ENCODE peak calls at places on chromosomes 7 and 10, in nine cellular contexts. O is endodermal cell, X is PC-9, N is sigmoid colon, B is psoas muscle, U is HepG2, E is kidney epithelial cell, Z is glutamatergic neuron, A is lower lobe of right lung. L is an unnamed sample.

GRCh38 chr7:99864041-99864440 is 12.8 kb downstream of the OR2AE1 start:
- DNase-seq in U (no peak), N (no peak), Z (no peak), B (no peak), A (no peak), E (no peak), O (no peak), X (no peak), L (no peak)

GRCh38 chr10:6755891-6756460 is 175.9 kb upstream of the PRKCQ start:
- DNase-seq in Z (no peak), U (no peak), O (no peak), X (no peak), A (no peak), E (no peak), N (no peak), B (no peak), L (no peak)

GRCh38 chr7:158828343-158829020 is 827 bp downstream of the ESYT2 start:
- DNase-seq in X (no peak), A (peak), O (peak), B (peak), N (peak), E (no peak), Z (peak), U (no peak), L (peak)

GRCh38 chr7:143434660-143435059 is 8.6 kb upstream of the TAS2R60 start:
- DNase-seq in O (no peak), Z (no peak), U (no peak), B (peak), N (no peak), X (no peak), E (no peak), A (no peak), L (no peak)

GRCh38 chr10:133109736-133110532 is 22.2 kb downstream of the ADGRA1 start:
- DNase-seq in E (no peak), O (no peak), B (peak), X (no peak), A (peak), U (no peak), Z (no peak), N (no peak), L (no peak)

GRCh38 chr10:70268376-70268775 is 15.4 kb downstream of the NPFFR1 start:
- DNase-seq in U (no peak), E (no peak), N (no peak), B (no peak), A (no peak), X (no peak), Z (no peak), O (no peak), L (no peak)

GRCh38 chr10:107889101-107889500 is 724.6 kb upstream of the SORCS1 start:
- DNase-seq in A (no peak), X (no peak), U (no peak), Z (no peak), B (no peak), O (no peak), N (no peak), E (no peak), L (no peak)

GRCh38 chr10:62077330-62078015 is 176.0 kb downstream of the ARID5B start:
- DNase-seq in Z (no peak), A (no peak), N (no peak), O (no peak), X (no peak), E (no peak), U (no peak), B (no peak), L (no peak)

GRCh38 chr10:88091490-88092061 is 228.2 kb downstream of the PTEN start:
- DNase-seq in A (peak), X (peak), B (no peak), O (no peak), Z (no peak), E (no peak), N (no peak), U (no peak), L (no peak)
- TF ChIP-seq CTCF in A (no peak), X (no peak), B (no peak), O (no peak), Z (no peak), E (no peak), N (no peak), U (no peak), L (no peak)

DNA sequence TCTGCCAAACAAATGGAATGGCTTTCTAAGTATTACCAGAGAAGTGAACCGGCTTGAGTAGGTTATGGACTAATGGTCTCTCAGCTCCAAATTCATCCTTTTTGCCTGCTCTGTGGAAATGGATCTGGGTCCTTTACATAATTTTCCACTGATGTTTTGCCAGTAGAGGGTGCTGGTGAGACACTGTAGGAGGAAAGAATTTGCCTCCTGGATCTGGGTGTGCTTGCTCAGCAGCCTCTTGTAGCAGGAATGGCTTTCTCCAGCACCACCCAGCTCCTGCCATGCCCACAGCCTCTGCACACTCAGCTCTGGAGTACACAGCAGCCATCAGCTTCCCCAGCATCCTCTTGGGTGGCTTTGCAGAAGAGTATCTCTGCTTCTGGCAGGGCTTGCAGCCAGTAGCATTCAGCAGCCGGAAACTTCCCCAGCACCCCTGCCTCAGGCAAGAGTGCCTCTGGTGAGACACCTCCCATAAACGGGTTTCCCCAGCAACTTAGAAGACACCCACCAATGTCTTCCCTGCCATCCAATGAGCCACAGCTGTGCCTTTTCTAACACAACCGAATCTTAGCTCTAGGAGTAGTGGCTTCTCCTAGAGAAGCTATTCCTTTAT is 235.0 kb upstream of the PLPP4 start:
- DNase-seq in O (peak), N (no peak), B (no peak), E (peak), A (no peak), X (peak), U (peak), Z (peak), L (no peak)
- TF ChIP-seq CTCF in O (peak), N (no peak), B (no peak), E (peak), A (peak), X (peak), U (peak), Z (peak), L (no peak)

GRCh38 chr10:52889611-52890010 is 117.0 kb upstream of the MBL2 start:
- DNase-seq in B (no peak), X (no peak), N (no peak), E (no peak), A (no peak), Z (no peak), O (no peak), U (no peak), L (no peak)

GRCh38 chr10:52879181-52879607 is 106.6 kb upstream of the MBL2 start:
- DNase-seq in N (no peak), Z (no peak), X (no peak), A (no peak), O (no peak), U (no peak), E (peak), B (no peak), L (no peak)

GRCh38 chr10:52879651-52880050 is 107.1 kb upstream of the MBL2 start:
- DNase-seq in A (no peak), O (no peak), X (no peak), E (no peak), Z (no peak), B (no peak), U (no peak), N (no peak), L (no peak)

GRCh38 chr10:52883996-52884871 is 111.7 kb upstream of the MBL2 start:
- DNase-seq in U (peak), E (peak), X (peak), N (no peak), A (no peak), B (no peak), Z (peak), O (peak), L (no peak)
- TF ChIP-seq CTCF in U (peak), E (peak), X (peak), N (peak), A (peak), B (peak), Z (peak), O (peak), L (peak)

DNA sequence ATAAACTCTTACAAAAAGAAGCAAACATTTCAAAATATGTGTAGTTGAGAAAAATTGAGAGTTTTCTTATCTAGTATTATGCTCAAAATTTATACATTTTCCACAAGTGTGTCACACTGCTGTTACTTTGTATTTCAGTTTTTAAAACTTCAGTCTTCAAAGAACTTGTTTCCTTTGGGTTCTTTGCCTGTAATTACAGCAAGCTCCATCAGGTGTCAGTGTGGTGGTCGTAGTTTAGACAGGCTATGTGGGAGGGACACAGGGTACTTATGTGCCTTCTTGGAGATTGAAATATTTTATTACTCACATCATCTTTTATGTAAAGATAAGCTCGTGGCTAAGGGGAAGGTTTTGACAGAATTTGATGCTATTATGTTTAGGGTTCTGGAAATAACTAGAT is 360.5 kb downstream of the FGFR2 start:
- DNase-seq in X (no peak), N (no peak), O (no peak), A (no peak), Z (no peak), B (no peak), U (no peak), E (no peak), L (no peak)
- TF ChIP-seq CTCF in X (no peak), N (no peak), O (peak), A (no peak), Z (peak), B (no peak), U (no peak), E (no peak), L (no peak)

DNA sequence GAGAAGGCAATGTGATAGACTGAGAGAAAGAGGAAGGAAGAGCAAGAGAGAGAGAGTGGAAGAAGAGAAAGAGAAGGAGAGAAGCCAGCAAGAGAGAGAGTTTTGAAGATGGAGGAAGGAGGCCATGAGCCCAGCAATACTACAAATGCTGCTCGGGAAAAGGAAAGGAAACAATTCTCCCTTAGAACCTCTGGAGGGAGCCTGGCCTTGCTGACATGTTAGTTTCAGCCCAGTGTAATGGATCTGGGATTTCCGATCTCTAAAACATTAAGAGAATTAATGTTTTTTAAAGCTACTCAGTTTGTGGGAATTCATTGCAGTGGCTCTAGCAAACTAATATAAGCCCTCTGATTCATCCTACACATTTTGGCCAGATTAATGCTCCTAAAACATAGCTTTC is 206.8 kb upstream of the MTPN start:
- DNase-seq in X (no peak), A (no peak), U (no peak), O (no peak), E (no peak), Z (no peak), N (no peak), B (no peak), L (no peak)
- TF ChIP-seq CTCF in X (no peak), A (no peak), U (no peak), O (peak), E (peak), Z (no peak), N (no peak), B (no peak), L (no peak)

GRCh38 chr10:102121739-102122372 is 1.7 kb upstream of the LDB1 start:
- DNase-seq in A (no peak), Z (no peak), N (peak), O (peak), X (no peak), U (no peak), B (no peak), E (no peak), L (peak)

GRCh38 chr10:102118867-102119266 is 1.3 kb downstream of the LDB1 start:
- DNase-seq in A (peak), X (no peak), B (no peak), E (no peak), O (peak), Z (no peak), U (no peak), N (peak), L (peak)

GRCh38 chr10:102119417-102120141 is 589 bp downstream of the LDB1 start:
- DNase-seq in B (peak), X (no peak), Z (no peak), N (peak), U (no peak), A (peak), E (no peak), O (peak), L (peak)

GRCh38 chr10:102120987-102121738 is 995 bp upstream of the LDB1 start:
- DNase-seq in B (peak), Z (peak), X (no peak), E (no peak), O (peak), N (peak), A (peak), U (no peak), L (peak)

DNA sequence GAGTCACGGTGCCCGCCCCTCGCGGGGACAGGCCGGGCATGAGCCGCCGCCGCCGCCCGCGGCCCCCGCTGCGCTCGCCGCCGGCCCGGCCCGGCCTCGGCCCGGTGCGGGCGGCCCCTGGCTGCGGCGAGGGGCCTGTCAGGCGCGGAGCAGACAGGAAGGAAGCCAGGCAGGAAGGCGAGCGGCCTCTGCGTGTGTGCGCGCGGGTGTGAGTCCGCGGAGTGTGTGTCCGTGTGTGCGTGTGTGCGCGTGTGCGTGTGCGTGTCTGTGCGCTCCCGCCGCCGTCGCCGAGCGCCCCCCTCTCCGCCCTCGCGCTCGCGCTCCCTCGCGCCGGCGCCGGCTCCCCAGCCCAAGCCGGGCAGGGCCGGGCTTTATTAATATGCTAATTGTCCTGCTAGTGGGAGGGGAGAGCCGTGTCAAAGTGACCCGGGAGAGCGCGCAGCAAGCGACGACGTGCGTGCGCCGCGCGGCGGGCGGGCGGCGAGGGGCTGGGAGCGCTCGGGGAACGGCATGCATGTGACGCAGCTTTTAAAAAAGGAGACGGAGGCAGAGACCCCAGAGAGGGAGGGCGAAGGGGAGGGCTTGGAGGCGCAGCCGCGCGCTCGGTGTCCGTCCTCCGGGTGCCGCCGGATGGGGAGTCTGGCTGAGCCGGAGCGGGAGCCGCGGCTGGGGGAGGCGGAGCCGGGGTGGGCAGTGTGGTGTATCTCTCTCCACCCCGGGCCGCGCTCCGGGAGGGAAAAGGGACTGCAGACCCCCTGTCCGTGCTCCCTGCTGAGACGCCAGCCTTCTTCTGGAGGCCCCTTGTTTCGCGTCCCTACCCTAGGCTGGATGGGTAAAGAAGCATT is at the start of gene LDB1:
- DNase-seq in X (peak), Z (peak), B (peak), U (peak), N (peak), A (peak), E (no peak), O (peak), L (peak)
- TF ChIP-seq CTCF in X (no peak), Z (no peak), B (peak), U (peak), N (no peak), A (no peak), E (no peak), O (peak), L (no peak)

GRCh38 chr10:86648706-86649426 is 5.5 kb upstream of the OPN4 start:
- DNase-seq in B (peak), Z (no peak), E (no peak), N (peak), A (no peak), U (no peak), X (peak), O (peak), L (peak)

GRCh38 chr10:86646933-86647332 is 7.4 kb upstream of the OPN4 start:
- DNase-seq in O (peak), N (no peak), A (no peak), B (no peak), U (no peak), Z (no peak), E (no peak), X (no peak), L (no peak)

GRCh38 chr10:86649471-86650150 is 4.7 kb upstream of the OPN4 start:
- DNase-seq in B (no peak), Z (no peak), O (peak), U (no peak), A (no peak), N (peak), E (no peak), X (no peak), L (peak)

GRCh38 chr10:86646532-86646931 is 7.8 kb upstream of the OPN4 start:
- DNase-seq in Z (no peak), X (no peak), A (no peak), O (peak), N (no peak), B (no peak), E (no peak), U (no peak), L (no peak)

GRCh38 chr10:86647773-86648705 is 6.3 kb upstream of the OPN4 start:
- DNase-seq in O (no peak), Z (no peak), N (no peak), A (no peak), E (no peak), U (no peak), B (no peak), X (peak), L (peak)
- TF ChIP-seq CTCF in O (no peak), Z (no peak), N (no peak), A (no peak), E (no peak), U (no peak), B (no peak), X (no peak), L (no peak)

GRCh38 chr10:49333192-49333591 is 34.2 kb downstream of the C10orf71 start:
- DNase-seq in N (no peak), O (no peak), B (no peak), X (no peak), U (no peak), E (no peak), Z (no peak), A (no peak), L (no peak)

GRCh38 chr10:49332333-49332732 is 33.4 kb downstream of the C10orf71 start:
- DNase-seq in B (no peak), X (no peak), A (no peak), U (no peak), Z (no peak), E (no peak), N (no peak), O (no peak), L (no peak)

GRCh38 chr10:49332768-49333167 is 33.8 kb downstream of the C10orf71 start:
- DNase-seq in B (no peak), E (no peak), Z (no peak), O (no peak), N (no peak), A (no peak), U (no peak), X (no peak), L (no peak)

GRCh38 chr10:49331431-49331830 is 32.5 kb downstream of the C10orf71 start:
- DNase-seq in O (no peak), U (no peak), A (no peak), B (no peak), X (no peak), N (peak), Z (no peak), E (no peak), L (no peak)

DNA sequence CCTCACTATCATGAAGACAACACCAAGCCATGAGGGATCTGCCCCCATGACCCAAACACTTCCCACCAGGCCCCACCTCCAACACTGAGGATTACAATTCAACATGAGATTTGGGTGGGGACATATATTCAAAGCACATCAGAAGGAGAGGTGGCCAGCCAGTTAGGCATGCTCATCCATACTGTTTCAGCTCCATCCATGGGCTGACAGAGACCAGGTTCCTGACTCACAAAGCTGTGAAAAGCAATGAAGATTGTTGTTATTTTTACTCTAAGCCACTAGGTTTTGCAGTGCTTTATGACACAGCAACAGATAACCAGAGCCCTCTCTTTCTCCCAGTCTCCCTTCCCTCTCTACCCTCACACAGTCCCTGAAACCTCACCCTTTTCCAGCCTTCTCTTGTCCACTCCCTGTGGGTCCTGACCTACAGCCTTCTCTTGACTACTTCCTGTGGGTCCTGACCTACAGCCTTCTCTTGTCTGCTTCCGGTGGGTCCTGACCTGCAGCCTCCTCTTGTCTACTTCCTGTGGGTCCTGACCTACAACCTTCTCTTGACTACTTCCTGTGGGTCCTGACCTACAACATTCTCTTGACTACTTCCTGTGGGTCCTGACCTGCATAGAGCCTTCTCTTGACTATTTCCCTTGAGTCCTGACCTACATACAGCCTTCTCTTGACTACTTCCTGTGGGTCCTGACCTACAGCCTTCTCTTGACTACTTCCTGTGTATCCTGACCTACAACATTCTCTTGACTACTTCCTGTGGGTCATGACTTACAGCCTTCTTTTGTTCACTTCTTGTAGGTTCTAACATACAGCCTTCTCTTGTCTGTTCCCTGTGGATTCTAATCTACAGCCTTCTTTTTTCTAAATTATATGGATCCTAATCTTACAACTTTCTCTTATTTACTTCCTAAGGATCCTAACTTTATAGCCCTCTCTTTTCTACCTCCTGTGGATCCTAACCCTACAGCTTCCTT is 36.3 kb downstream of the C10orf71 start:
- DNase-seq in U (no peak), B (no peak), O (no peak), N (no peak), X (no peak), Z (no peak), E (no peak), A (no peak), L (no peak)
- TF ChIP-seq CTCF in U (no peak), B (no peak), O (no peak), N (no peak), X (no peak), Z (no peak), E (no peak), A (no peak), L (no peak)

GRCh38 chr10:130817674-130818073 is 493.8 kb downstream of the TCERG1L start:
- DNase-seq in U (no peak), E (no peak), Z (no peak), B (no peak), A (no peak), O (no peak), X (no peak), N (no peak), L (no peak)
- TF ChIP-seq CTCF in U (no peak), E (no peak), Z (no peak), B (no peak), A (no peak), O (no peak), X (no peak), N (no peak), L (no peak)

GRCh38 chr7:153832160-153832559 is 220.0 kb upstream of the DPP6 start:
- DNase-seq in A (no peak), Z (no peak), E (no peak), N (no peak), U (peak), O (no peak), B (no peak), X (no peak), L (no peak)
- TF ChIP-seq CTCF in A (no peak), Z (no peak), E (no peak), N (no peak), U (no peak), O (no peak), B (no peak), X (no peak), L (no peak)